ENCODE peak calls at places on chromosome 16, in four cellular contexts. A is HTR-8/SVneo, N is GF-D8, R is EH. P is an unnamed sample.

GRCh38 chr16:88432753-88433152 is 20.3 kb upstream of the ZFPM1 start:
- DNase-seq in A (no peak), N (no peak), R (no peak), P (no peak)

GRCh38 chr16:48546774-48547173 is 63.2 kb downstream of the N4BP1 start:
- DNase-seq in R (no peak), N (no peak), A (no peak), P (no peak)

GRCh38 chr16:1708768-1709180 is 2.8 kb downstream of the MAPK8IP3 start:
- DNase-seq in A (no peak), R (no peak), N (no peak), P (no peak)

GRCh38 chr16:3861808-3862451 is 18.6 kb downstream of the CREBBP start:
- DNase-seq in A (peak), R (peak), N (no peak), P (peak)

GRCh38 chr16:12093902-12094301 is 117.4 kb downstream of the SNX29 start:
- DNase-seq in R (no peak), A (no peak), N (no peak), P (no peak)

GRCh38 chr16:12390644-12391043 is 413.0 kb downstream of the CPPED1 start:
- DNase-seq in A (no peak), N (no peak), R (peak), P (no peak)

GRCh38 chr16:65118866-65119265 is 3.0 kb downstream of the CDH11 start:
- DNase-seq in R (peak), A (no peak), N (no peak), P (no peak)

GRCh38 chr16:12354296-12354818 is 377.8 kb downstream of the SNX29 start:
- DNase-seq in N (no peak), A (no peak), R (no peak), P (no peak)

GRCh38 chr16:57720142-57720575 is 15.4 kb upstream of the KATNB1 start:
- DNase-seq in R (peak), N (peak), A (peak), P (peak)

GRCh38 chr16:5011637-5012036 is 22.1 kb downstream of the NAGPA start:
- DNase-seq in A (no peak), N (no peak), R (no peak), P (no peak)

GRCh38 chr16:84386044-84386443 is 17.7 kb downstream of the ATP2C2 start:
- DNase-seq in R (no peak), A (no peak), N (no peak), P (no peak)

GRCh38 chr16:30456302-30456701 is 10.6 kb upstream of the SEPHS2 start:
- DNase-seq in N (no peak), A (no peak), R (no peak), P (no peak)

GRCh38 chr16:86347916-86348555 is 162.3 kb upstream of the FOXF1 start:
- DNase-seq in A (no peak), R (no peak), N (no peak), P (no peak)

GRCh38 chr16:78324649-78325274 is 225.3 kb downstream of the WWOX start:
- DNase-seq in R (no peak), A (no peak), N (no peak), P (no peak)

GRCh38 chr16:14015948-14016347 is 55.2 kb upstream of the MRTFB start:
- DNase-seq in R (peak), A (no peak), N (no peak), P (no peak)

GRCh38 chr16:50121721-50122445 is 31.2 kb upstream of the TENT4B start:
- DNase-seq in A (no peak), N (no peak), R (no peak), P (no peak)

GRCh38 chr16:12576878-12577277 is 226.8 kb downstream of the CPPED1 start:
- DNase-seq in R (no peak), N (no peak), A (no peak), P (no peak)

GRCh38 chr16:23061669-23062068 is 87.6 kb downstream of the USP31 start:
- DNase-seq in N (no peak), A (no peak), R (peak), P (no peak)

GRCh38 chr16:252366-253337 is 18.0 kb downstream of the FAM234A start:
- DNase-seq in R (no peak), N (peak), A (no peak), P (no peak)

GRCh38 chr16:56047307-56048234 is 143.7 kb upstream of the GNAO1 start:
- DNase-seq in N (no peak), R (no peak), A (no peak), P (no peak)